ENCODE peak calls at places on chromosomes 12 and 14, in ten cellular contexts. One of them, this sample, is unnamed. For H3K4me1, the result is how much of the 10 kb centered on the place peaks cover.

GRCh38 chr12:11797317-11797913 is 147.9 kb downstream of the ETV6 start:
- DNase-seq in gastrocnemius medialis: peak
- DNase-seq in heart left ventricle: no peak
- DNase-seq in lung: no peak
- DNase-seq in HCT116: no peak
- DNase-seq in uterus: no peak
- DNase-seq in testis: no peak
- DNase-seq in psoas muscle: no peak
- DNase-seq in IMR-90: peak
- DNase-seq in effector memory CD4-positive, alpha-beta T cell: no peak
- DNase-seq in this sample: no peak

GRCh38 chr12:12620730-12621315 is 9.1 kb downstream of the CREBL2 start:
- DNase-seq in gastrocnemius medialis: no peak
- DNase-seq in heart left ventricle: no peak
- DNase-seq in lung: no peak
- DNase-seq in HCT116: no peak
- DNase-seq in uterus: no peak
- DNase-seq in testis: no peak
- DNase-seq in psoas muscle: no peak
- DNase-seq in IMR-90: no peak
- DNase-seq in effector memory CD4-positive, alpha-beta T cell: no peak
- DNase-seq in this sample: no peak

GRCh38 chr14:77031680-77032482 is 3.4 kb upstream of the IRF2BPL start:
- DNase-seq in gastrocnemius medialis: no peak
- DNase-seq in heart left ventricle: peak
- DNase-seq in lung: no peak
- DNase-seq in HCT116: no peak
- DNase-seq in uterus: peak
- DNase-seq in testis: no peak
- DNase-seq in psoas muscle: peak
- DNase-seq in IMR-90: peak
- DNase-seq in effector memory CD4-positive, alpha-beta T cell: no peak
- DNase-seq in this sample: no peak

GRCh38 chr14:100651999-100652508 is 64.8 kb upstream of the BEGAIN start:
- DNase-seq in gastrocnemius medialis: no peak
- DNase-seq in heart left ventricle: no peak
- DNase-seq in lung: no peak
- DNase-seq in HCT116: no peak
- DNase-seq in uterus: no peak
- DNase-seq in testis: no peak
- DNase-seq in psoas muscle: no peak
- DNase-seq in IMR-90: peak
- DNase-seq in effector memory CD4-positive, alpha-beta T cell: no peak
- DNase-seq in this sample: no peak

GRCh38 chr12:99767809-99768208 is 120.3 kb downstream of the GARIN6 start:
- DNase-seq in gastrocnemius medialis: no peak
- DNase-seq in heart left ventricle: no peak
- DNase-seq in lung: no peak
- DNase-seq in HCT116: peak
- DNase-seq in uterus: no peak
- DNase-seq in testis: no peak
- DNase-seq in psoas muscle: no peak
- DNase-seq in IMR-90: peak
- DNase-seq in effector memory CD4-positive, alpha-beta T cell: no peak
- DNase-seq in this sample: no peak

GRCh38 chr14:99603471-99603933 is 505 bp downstream of the CCDC85C start:
- DNase-seq in gastrocnemius medialis: no peak
- DNase-seq in heart left ventricle: no peak
- DNase-seq in lung: no peak
- DNase-seq in HCT116: no peak
- DNase-seq in uterus: peak
- DNase-seq in testis: peak
- DNase-seq in psoas muscle: no peak
- DNase-seq in IMR-90: peak
- DNase-seq in effector memory CD4-positive, alpha-beta T cell: peak
- DNase-seq in this sample: peak

GRCh38 chr14:46488374-46488773 is 163.2 kb downstream of the RPL10L start:
- DNase-seq in gastrocnemius medialis: no peak
- DNase-seq in heart left ventricle: no peak
- DNase-seq in lung: no peak
- DNase-seq in HCT116: no peak
- DNase-seq in uterus: no peak
- DNase-seq in testis: no peak
- DNase-seq in psoas muscle: no peak
- DNase-seq in IMR-90: no peak
- DNase-seq in effector memory CD4-positive, alpha-beta T cell: no peak
- DNase-seq in this sample: no peak

GRCh38 chr14:100688598-100689499 is 37.8 kb upstream of the DLK1 start:
- DNase-seq in gastrocnemius medialis: no peak
- DNase-seq in heart left ventricle: no peak
- DNase-seq in lung: no peak
- DNase-seq in HCT116: peak
- DNase-seq in uterus: no peak
- DNase-seq in testis: no peak
- DNase-seq in psoas muscle: no peak
- DNase-seq in IMR-90: peak
- DNase-seq in effector memory CD4-positive, alpha-beta T cell: no peak
- DNase-seq in this sample: no peak

DNA sequence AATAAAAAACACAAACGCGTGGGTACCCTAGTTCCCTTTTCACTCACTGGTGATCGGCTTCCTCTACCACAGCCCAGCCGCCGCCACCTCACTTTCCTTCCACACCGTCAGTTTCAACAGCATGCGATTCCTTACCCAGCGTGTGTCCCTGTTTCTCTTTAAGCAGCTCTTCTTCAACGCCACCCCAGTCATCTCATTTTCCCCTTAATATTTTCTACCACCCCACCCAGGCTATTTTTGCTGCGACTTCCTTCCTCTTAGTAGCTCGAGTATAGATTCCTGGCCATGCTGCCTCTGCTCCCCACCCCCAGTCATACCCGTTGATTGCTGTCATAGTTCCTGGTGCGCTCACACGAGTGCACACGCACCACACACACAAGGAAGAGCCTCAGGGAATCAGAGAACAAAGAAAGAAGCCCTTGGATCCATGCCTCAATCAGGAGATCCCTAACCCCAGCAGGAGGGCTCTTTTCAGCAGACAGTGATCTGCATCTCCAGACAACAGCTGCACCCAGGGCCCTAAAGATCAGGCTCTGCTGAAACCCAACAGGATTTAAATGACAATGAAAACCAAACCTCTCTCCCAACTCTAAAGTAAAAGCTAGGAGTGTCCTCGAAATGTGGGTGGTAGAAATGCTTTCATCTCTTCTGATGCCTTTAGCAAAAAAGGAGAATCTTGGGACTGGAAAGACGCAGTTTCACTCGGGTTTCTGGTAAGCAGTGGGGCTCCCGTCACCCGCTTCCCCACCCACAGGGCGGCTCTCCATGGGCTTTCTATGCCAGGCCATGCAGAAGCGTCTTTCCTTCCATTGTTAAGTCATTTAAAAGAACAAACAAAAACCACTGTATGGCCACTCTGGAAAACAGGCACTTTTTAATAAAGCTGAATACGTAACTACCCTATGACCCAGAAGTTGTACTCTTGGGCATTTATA is 23.8 kb downstream of the VPS37B start:
- DNase-seq in gastrocnemius medialis: peak
- DNase-seq in heart left ventricle: peak
- DNase-seq in lung: no peak
- DNase-seq in HCT116: no peak
- DNase-seq in uterus: peak
- DNase-seq in testis: peak
- DNase-seq in psoas muscle: no peak
- DNase-seq in IMR-90: peak
- DNase-seq in effector memory CD4-positive, alpha-beta T cell: no peak
- DNase-seq in this sample: no peak
- H3K4me1 ChIP-seq in gastrocnemius medialis: half or more
- H3K4me1 ChIP-seq in heart left ventricle: half or more
- H3K4me1 ChIP-seq in lung: under half
- H3K4me1 ChIP-seq in HCT116: under half
- H3K4me1 ChIP-seq in uterus: under half
- H3K4me1 ChIP-seq in testis: half or more
- H3K4me1 ChIP-seq in psoas muscle: half or more
- H3K4me1 ChIP-seq in IMR-90: under half
- H3K4me1 ChIP-seq in effector memory CD4-positive, alpha-beta T cell: under half
- H3K4me1 ChIP-seq in this sample: half or more

DNA sequence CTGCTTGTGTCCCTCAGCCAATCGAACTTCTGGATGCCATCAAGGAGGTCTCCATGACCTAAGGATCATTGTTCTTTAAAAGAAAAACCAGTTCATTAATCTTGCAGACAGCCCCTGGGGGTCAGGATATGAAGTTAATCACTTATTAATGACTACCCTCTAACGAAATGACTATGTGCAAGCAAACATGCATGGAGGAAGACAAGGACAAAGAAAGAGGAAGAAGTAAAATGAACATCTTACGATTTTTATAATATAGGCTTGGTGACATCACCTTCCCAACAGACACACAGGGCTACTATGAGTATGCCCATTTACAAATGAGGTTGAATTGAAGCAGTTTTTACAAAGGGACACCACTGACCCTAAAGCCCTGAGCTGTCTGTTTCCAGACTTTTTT is 111.1 kb upstream of the AMIGO2 start:
- DNase-seq in gastrocnemius medialis: no peak
- DNase-seq in heart left ventricle: no peak
- DNase-seq in lung: no peak
- DNase-seq in HCT116: no peak
- DNase-seq in uterus: no peak
- DNase-seq in testis: no peak
- DNase-seq in psoas muscle: no peak
- DNase-seq in IMR-90: no peak
- DNase-seq in effector memory CD4-positive, alpha-beta T cell: no peak
- DNase-seq in this sample: no peak
- H3K4me1 ChIP-seq in gastrocnemius medialis: under half
- H3K4me1 ChIP-seq in heart left ventricle: under half
- H3K4me1 ChIP-seq in lung: under half
- H3K4me1 ChIP-seq in HCT116: under half
- H3K4me1 ChIP-seq in uterus: under half
- H3K4me1 ChIP-seq in testis: under half
- H3K4me1 ChIP-seq in psoas muscle: under half
- H3K4me1 ChIP-seq in IMR-90: under half
- H3K4me1 ChIP-seq in effector memory CD4-positive, alpha-beta T cell: under half
- H3K4me1 ChIP-seq in this sample: half or more

DNA sequence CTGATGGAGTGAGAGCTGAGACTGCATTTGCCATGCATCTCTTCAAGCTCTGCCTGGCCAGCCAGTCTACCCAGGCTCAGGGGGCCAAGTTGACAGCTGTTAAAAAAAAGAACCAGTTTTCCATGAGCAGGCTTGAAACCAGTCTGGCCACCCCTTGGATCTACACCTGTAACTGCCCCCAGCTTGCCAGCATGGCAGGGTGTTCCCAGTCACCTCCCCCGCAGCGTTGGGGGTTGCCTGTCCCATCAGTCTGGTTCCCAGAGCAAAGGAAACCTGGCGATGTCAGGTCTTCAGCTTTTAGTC is 202.7 kb downstream of the ZFP36L1 start:
- DNase-seq in gastrocnemius medialis: no peak
- DNase-seq in heart left ventricle: no peak
- DNase-seq in lung: no peak
- DNase-seq in HCT116: no peak
- DNase-seq in uterus: no peak
- DNase-seq in testis: no peak
- DNase-seq in psoas muscle: no peak
- DNase-seq in IMR-90: no peak
- DNase-seq in effector memory CD4-positive, alpha-beta T cell: no peak
- DNase-seq in this sample: no peak
- H3K4me1 ChIP-seq in gastrocnemius medialis: under half
- H3K4me1 ChIP-seq in heart left ventricle: under half
- H3K4me1 ChIP-seq in lung: under half
- H3K4me1 ChIP-seq in HCT116: half or more
- H3K4me1 ChIP-seq in uterus: under half
- H3K4me1 ChIP-seq in testis: under half
- H3K4me1 ChIP-seq in psoas muscle: under half
- H3K4me1 ChIP-seq in IMR-90: under half
- H3K4me1 ChIP-seq in effector memory CD4-positive, alpha-beta T cell: under half
- H3K4me1 ChIP-seq in this sample: under half

GRCh38 chr12:109535863-109536250 is 37.4 kb downstream of the MMAB start:
- DNase-seq in gastrocnemius medialis: no peak
- DNase-seq in heart left ventricle: no peak
- DNase-seq in lung: no peak
- DNase-seq in HCT116: no peak
- DNase-seq in uterus: no peak
- DNase-seq in testis: no peak
- DNase-seq in psoas muscle: no peak
- DNase-seq in IMR-90: no peak
- DNase-seq in effector memory CD4-positive, alpha-beta T cell: no peak
- DNase-seq in this sample: no peak
- H3K4me1 ChIP-seq in gastrocnemius medialis: under half
- H3K4me1 ChIP-seq in heart left ventricle: under half
- H3K4me1 ChIP-seq in lung: under half
- H3K4me1 ChIP-seq in HCT116: under half
- H3K4me1 ChIP-seq in uterus: under half
- H3K4me1 ChIP-seq in testis: under half
- H3K4me1 ChIP-seq in psoas muscle: under half
- H3K4me1 ChIP-seq in IMR-90: under half
- H3K4me1 ChIP-seq in effector memory CD4-positive, alpha-beta T cell: under half
- H3K4me1 ChIP-seq in this sample: under half